ENCODE peak calls at places on chromosomes 12 and 14, in six cellular contexts. O is GM10248, S is NCI-H2081, B is GM12865, T is dorsolateral prefrontal cortex, E is C1 segment of cervical spinal cord. Q is an unnamed sample.

GRCh38 chr14:105453847-105454246 is 20.8 kb upstream of the CRIP2 start:
- DNase-seq in T (no peak), O (no peak), S (no peak), E (no peak), B (no peak), Q (no peak)

GRCh38 chr14:64779472-64779871 is 75.2 kb downstream of the PLEKHG3 start:
- DNase-seq in S (no peak), T (no peak), O (no peak), B (no peak), E (no peak), Q (no peak)

GRCh38 chr14:86038401-86038985 is 508.5 kb downstream of the FLRT2 start:
- DNase-seq in B (peak), O (peak), T (peak), S (peak), E (peak), Q (peak)

GRCh38 chr12:4118017-4118510 is 155.5 kb upstream of the CCND2 start:
- DNase-seq in S (no peak), T (no peak), O (peak), E (peak), B (peak), Q (no peak)

GRCh38 chr14:44154889-44155288 is 352.2 kb downstream of the FSCB start:
- DNase-seq in S (peak), B (no peak), O (no peak), T (no peak), E (no peak), Q (no peak)

GRCh38 chr14:88840926-88841325 is 16.5 kb downstream of the TTC8 start:
- DNase-seq in T (no peak), S (no peak), B (no peak), E (no peak), O (no peak), Q (no peak)

GRCh38 chr14:69261761-69262331 is 1.9 kb downstream of the GALNT16 start:
- DNase-seq in S (no peak), T (no peak), B (no peak), O (no peak), E (no peak), Q (no peak)

GRCh38 chr12:92912052-92912451 is 17.0 kb downstream of the EEA1 start:
- DNase-seq in S (no peak), B (no peak), O (no peak), E (no peak), T (no peak), Q (no peak)

GRCh38 chr12:127613056-127613455 is 653.9 kb upstream of the TMEM132C start:
- DNase-seq in E (no peak), S (no peak), O (no peak), T (no peak), B (no peak), Q (no peak)

GRCh38 chr14:68651652-68652432 is 141.0 kb downstream of the ZFP36L1 start:
- DNase-seq in T (no peak), E (no peak), S (no peak), O (no peak), B (no peak), Q (no peak)

GRCh38 chr14:86513564-86513963 is 983.6 kb downstream of the FLRT2 start:
- DNase-seq in B (no peak), T (no peak), E (no peak), O (no peak), S (no peak), Q (no peak)

GRCh38 chr12:109770861-109771670 is 57.4 kb downstream of the FAM222A start:
- DNase-seq in S (no peak), O (no peak), T (peak), E (no peak), B (no peak), Q (no peak)

GRCh38 chr12:65487679-65488078 is 209.2 kb downstream of the MSRB3 start:
- DNase-seq in T (no peak), S (no peak), E (no peak), O (no peak), B (no peak), Q (no peak)